ENCODE peak calls at places on chromosomes 4 and X, in six cellular contexts. One of them, this sample, is unnamed.

GRCh38 chrX:78945186-78945912 is at the start of gene P2RY10:
- DNase-seq in left lung: no peak
- DNase-seq in heart right ventricle: no peak
- DNase-seq in pancreas: no peak
- DNase-seq in NT2/D1: no peak
- DNase-seq in mesendoderm: no peak
- DNase-seq in this sample: no peak

GRCh38 chrX:103404225-103405008 is 28.1 kb downstream of the BEX3 start:
- DNase-seq in heart right ventricle: peak; percentile 74
- DNase-seq in mesendoderm: peak; percentile 94
- DNase-seq in NT2/D1: peak; percentile 91
- DNase-seq in left lung: peak; percentile 51
- DNase-seq in pancreas: peak; percentile 61
- DNase-seq in this sample: peak; percentile 89

GRCh38 chr4:146329042-146329716 is 114.8 kb downstream of the REELD1 start:
- DNase-seq in pancreas: no peak
- DNase-seq in NT2/D1: no peak
- DNase-seq in mesendoderm: peak; percentile 2
- DNase-seq in left lung: no peak
- DNase-seq in heart right ventricle: no peak
- DNase-seq in this sample: no peak

GRCh38 chr4:128521634-128522253 is 234.1 kb upstream of the PGRMC2 start:
- DNase-seq in mesendoderm: peak; percentile 89
- DNase-seq in pancreas: no peak
- DNase-seq in left lung: no peak
- DNase-seq in heart right ventricle: no peak
- DNase-seq in NT2/D1: no peak
- DNase-seq in this sample: no peak

GRCh38 chrX:66149519-66149918 is 14.5 kb upstream of the HEPH start:
- DNase-seq in left lung: no peak
- DNase-seq in pancreas: no peak
- DNase-seq in mesendoderm: no peak
- DNase-seq in NT2/D1: no peak
- DNase-seq in heart right ventricle: no peak
- DNase-seq in this sample: no peak

GRCh38 chr4:155025762-155026457 is 182.5 kb upstream of the NPY2R start:
- DNase-seq in NT2/D1: peak; percentile 43
- DNase-seq in left lung: no peak
- DNase-seq in pancreas: peak; percentile 34
- DNase-seq in heart right ventricle: peak; percentile 6
- DNase-seq in mesendoderm: peak; percentile 91
- DNase-seq in this sample: peak; percentile 83

GRCh38 chr4:147096667-147097604 is 151.3 kb upstream of the TTC29 start:
- DNase-seq in mesendoderm: peak; percentile 55
- DNase-seq in pancreas: no peak
- DNase-seq in left lung: no peak
- DNase-seq in heart right ventricle: no peak
- DNase-seq in NT2/D1: no peak
- DNase-seq in this sample: no peak

GRCh38 chr4:48133668-48134444 is at the start of gene TXK:
- DNase-seq in left lung: no peak
- DNase-seq in heart right ventricle: peak; percentile 39
- DNase-seq in mesendoderm: no peak
- DNase-seq in pancreas: no peak
- DNase-seq in NT2/D1: no peak
- DNase-seq in this sample: no peak

GRCh38 chr4:6107114-6107791 is 89.0 kb upstream of the C4orf50 start:
- DNase-seq in pancreas: no peak
- DNase-seq in mesendoderm: no peak
- DNase-seq in NT2/D1: no peak
- DNase-seq in left lung: no peak
- DNase-seq in heart right ventricle: no peak
- DNase-seq in this sample: peak; percentile 2

GRCh38 chr4:118762146-118762545 is 73.8 kb downstream of the SEC24D start:
- DNase-seq in mesendoderm: no peak
- DNase-seq in left lung: no peak
- DNase-seq in NT2/D1: no peak
- DNase-seq in pancreas: no peak
- DNase-seq in heart right ventricle: no peak
- DNase-seq in this sample: no peak

GRCh38 chrX:154818916-154819770 is 13.9 kb upstream of the MPP1 start:
- DNase-seq in heart right ventricle: no peak
- DNase-seq in left lung: no peak
- DNase-seq in pancreas: no peak
- DNase-seq in NT2/D1: no peak
- DNase-seq in mesendoderm: no peak
- DNase-seq in this sample: no peak

GRCh38 chr4:144374065-144374464 is 233.5 kb upstream of the GYPA start:
- DNase-seq in mesendoderm: peak; percentile 92
- DNase-seq in pancreas: no peak
- DNase-seq in NT2/D1: no peak
- DNase-seq in heart right ventricle: no peak
- DNase-seq in left lung: no peak
- DNase-seq in this sample: no peak

GRCh38 chrX:45846328-45846727 is 645.7 kb upstream of the DIPK2B start:
- DNase-seq in heart right ventricle: no peak
- DNase-seq in pancreas: no peak
- DNase-seq in mesendoderm: no peak
- DNase-seq in left lung: no peak
- DNase-seq in NT2/D1: no peak
- DNase-seq in this sample: no peak

GRCh38 chrX:80139564-80139963 is 125.0 kb downstream of the TBX22 start:
- DNase-seq in heart right ventricle: no peak
- DNase-seq in left lung: no peak
- DNase-seq in NT2/D1: no peak
- DNase-seq in pancreas: no peak
- DNase-seq in mesendoderm: peak; percentile 24
- DNase-seq in this sample: no peak

GRCh38 chrX:40273356-40274050 is 175.7 kb upstream of the BCOR start:
- DNase-seq in pancreas: no peak
- DNase-seq in NT2/D1: no peak
- DNase-seq in left lung: no peak
- DNase-seq in heart right ventricle: peak; percentile 35
- DNase-seq in mesendoderm: peak; percentile 69
- DNase-seq in this sample: no peak

GRCh38 chrX:63754141-63754859 is 30.7 kb downstream of the ARHGEF9 start:
- DNase-seq in NT2/D1: no peak
- DNase-seq in left lung: peak; percentile 54
- DNase-seq in pancreas: peak; percentile 11
- DNase-seq in heart right ventricle: no peak
- DNase-seq in mesendoderm: no peak
- DNase-seq in this sample: no peak

GRCh38 chr4:135838889-135839288 is 1637.3 kb upstream of the PABPC4L start:
- DNase-seq in left lung: no peak
- DNase-seq in pancreas: no peak
- DNase-seq in NT2/D1: peak; percentile 28
- DNase-seq in heart right ventricle: no peak
- DNase-seq in mesendoderm: peak; percentile 93
- DNase-seq in this sample: no peak

DNA sequence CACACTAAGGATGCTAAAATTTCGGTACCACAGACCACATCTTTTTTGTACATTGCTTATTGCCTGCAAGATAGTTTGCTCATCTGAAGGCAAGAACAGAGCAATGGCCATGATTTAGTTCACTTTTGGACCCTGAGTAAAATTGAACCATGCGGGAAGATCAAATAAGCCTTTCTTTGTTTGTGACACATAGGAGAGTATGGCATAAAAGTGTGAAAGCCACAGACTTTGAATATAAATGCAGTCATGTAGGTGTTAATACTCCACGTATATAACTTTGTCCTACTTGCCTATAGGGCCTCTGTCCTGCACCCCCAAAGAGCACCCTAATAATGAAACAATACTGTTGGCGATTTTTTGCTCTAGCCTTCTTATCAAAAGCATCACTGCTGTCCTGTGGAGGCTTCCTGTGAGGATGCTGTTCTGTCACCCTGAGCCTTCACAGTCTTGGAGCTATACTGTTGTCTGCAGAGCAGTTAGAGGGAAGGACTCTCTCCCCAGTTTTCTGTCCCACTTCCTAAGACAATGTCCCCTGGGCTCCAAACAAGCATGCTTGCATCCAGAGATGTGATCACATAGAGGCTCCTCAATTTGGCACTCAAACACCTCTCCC is 10.2 kb upstream of the CXCL13 start:
- DNase-seq in left lung: no peak
- DNase-seq in NT2/D1: no peak
- DNase-seq in mesendoderm: no peak
- DNase-seq in pancreas: no peak
- DNase-seq in heart right ventricle: no peak
- DNase-seq in this sample: no peak
- H3K4me1 ChIP-seq in left lung: no peaks in the 10 kb centered on the region
- H3K4me1 ChIP-seq in NT2/D1: no peaks in the 10 kb centered on the region
- H3K4me1 ChIP-seq in mesendoderm: no peaks in the 10 kb centered on the region
- H3K4me1 ChIP-seq in pancreas: no peaks in the 10 kb centered on the region
- H3K4me1 ChIP-seq in heart right ventricle: no peaks in the 10 kb centered on the region
- H3K4me1 ChIP-seq in this sample: peaks cover 8% of the 10 kb centered on the region

DNA sequence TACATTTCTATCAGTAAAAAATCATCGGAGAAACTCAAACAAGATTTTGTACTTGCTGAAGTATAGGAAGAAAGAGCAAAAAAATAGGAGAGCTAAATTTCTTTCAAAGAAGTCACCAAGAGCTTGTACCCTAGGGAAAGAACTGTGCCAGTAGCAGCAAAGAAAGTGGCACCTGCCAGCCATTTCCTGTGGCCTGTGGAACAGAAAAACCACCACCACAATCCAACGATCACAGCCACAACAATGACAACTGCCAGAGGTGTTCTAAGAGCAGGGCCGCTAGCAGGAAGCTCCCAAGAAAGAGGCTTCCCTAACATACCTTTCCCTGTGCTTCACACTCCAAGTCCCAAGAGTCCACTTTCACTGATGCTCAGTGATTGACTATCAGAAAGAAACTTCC is 266.1 kb upstream of the GPC4 start:
- DNase-seq in mesendoderm: no peak
- DNase-seq in NT2/D1: no peak
- DNase-seq in left lung: no peak
- DNase-seq in heart right ventricle: no peak
- DNase-seq in pancreas: no peak
- DNase-seq in this sample: no peak
- H3K4me1 ChIP-seq in mesendoderm: no peaks in the 10 kb centered on the region
- H3K4me1 ChIP-seq in NT2/D1: no peaks in the 10 kb centered on the region
- H3K4me1 ChIP-seq in left lung: no peaks in the 10 kb centered on the region
- H3K4me1 ChIP-seq in heart right ventricle: no peaks in the 10 kb centered on the region
- H3K4me1 ChIP-seq in pancreas: peaks cover 8% of the 10 kb centered on the region
- H3K4me1 ChIP-seq in this sample: no peaks in the 10 kb centered on the region

DNA sequence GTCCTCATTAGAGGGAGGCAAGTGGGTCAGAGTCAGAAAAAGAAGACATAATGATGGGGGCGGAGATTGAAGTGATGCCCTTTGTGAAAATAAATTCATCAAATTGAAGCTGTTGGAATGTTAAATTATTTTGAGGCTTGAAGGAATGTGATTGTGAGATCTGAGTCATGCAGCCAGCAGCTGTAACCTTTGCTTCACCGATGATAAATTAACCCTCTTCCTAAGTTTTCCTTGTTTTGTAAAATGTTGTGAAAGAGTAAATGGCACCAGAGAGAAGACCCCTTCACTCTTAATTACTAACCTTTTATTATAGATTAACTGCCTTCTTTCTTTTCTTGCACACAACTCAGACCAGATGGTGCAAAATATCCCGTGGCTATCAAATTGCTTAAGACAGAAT is 47.7 kb upstream of the FAM9A start:
- DNase-seq in pancreas: no peak
- DNase-seq in NT2/D1: no peak
- DNase-seq in heart right ventricle: no peak
- DNase-seq in mesendoderm: no peak
- DNase-seq in left lung: no peak
- DNase-seq in this sample: no peak
- H3K4me1 ChIP-seq in pancreas: no peaks in the 10 kb centered on the region
- H3K4me1 ChIP-seq in NT2/D1: no peaks in the 10 kb centered on the region
- H3K4me1 ChIP-seq in heart right ventricle: no peaks in the 10 kb centered on the region
- H3K4me1 ChIP-seq in mesendoderm: no peaks in the 10 kb centered on the region
- H3K4me1 ChIP-seq in left lung: no peaks in the 10 kb centered on the region
- H3K4me1 ChIP-seq in this sample: no peaks in the 10 kb centered on the region

DNA sequence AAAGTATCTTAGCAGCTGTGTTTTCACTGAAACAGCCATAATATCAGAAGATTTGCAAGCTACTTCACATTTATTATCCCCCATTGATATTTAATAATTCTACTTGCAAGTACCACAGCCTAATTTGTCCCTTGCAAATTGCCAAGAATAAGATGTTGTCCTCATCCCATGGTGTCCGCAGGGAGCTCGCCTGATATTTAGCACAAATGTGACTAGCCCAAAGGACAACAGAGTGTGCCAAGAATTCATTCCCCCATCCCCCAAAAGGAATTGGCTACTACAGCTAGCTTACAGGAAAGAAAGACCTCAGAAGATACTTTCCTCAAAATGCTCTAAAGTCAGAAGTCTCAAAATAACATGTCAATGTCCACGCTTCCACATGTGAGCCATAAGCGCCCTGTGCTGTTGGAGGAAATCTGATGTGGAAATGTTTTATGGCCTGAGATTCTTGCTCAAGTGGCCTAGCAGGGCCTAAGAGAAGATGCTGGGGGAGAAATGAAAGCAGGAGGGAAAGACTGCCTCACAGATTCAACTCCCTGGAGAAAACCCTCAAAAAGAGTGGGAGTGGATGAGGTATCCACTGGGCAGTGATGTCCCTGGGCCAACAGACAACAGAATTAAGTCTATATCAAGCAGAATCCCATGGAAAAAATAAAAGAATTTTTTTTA is 111.4 kb downstream of the SH3KBP1 start:
- DNase-seq in left lung: no peak
- DNase-seq in NT2/D1: no peak
- DNase-seq in pancreas: no peak
- DNase-seq in heart right ventricle: peak; percentile 19
- DNase-seq in mesendoderm: no peak
- DNase-seq in this sample: no peak
- H3K4me1 ChIP-seq in left lung: peaks cover 29% of the 10 kb centered on the region
- H3K4me1 ChIP-seq in NT2/D1: peaks cover 5% of the 10 kb centered on the region
- H3K4me1 ChIP-seq in pancreas: no peaks in the 10 kb centered on the region
- H3K4me1 ChIP-seq in heart right ventricle: peaks cover 20% of the 10 kb centered on the region
- H3K4me1 ChIP-seq in mesendoderm: no peaks in the 10 kb centered on the region
- H3K4me1 ChIP-seq in this sample: no peaks in the 10 kb centered on the region

DNA sequence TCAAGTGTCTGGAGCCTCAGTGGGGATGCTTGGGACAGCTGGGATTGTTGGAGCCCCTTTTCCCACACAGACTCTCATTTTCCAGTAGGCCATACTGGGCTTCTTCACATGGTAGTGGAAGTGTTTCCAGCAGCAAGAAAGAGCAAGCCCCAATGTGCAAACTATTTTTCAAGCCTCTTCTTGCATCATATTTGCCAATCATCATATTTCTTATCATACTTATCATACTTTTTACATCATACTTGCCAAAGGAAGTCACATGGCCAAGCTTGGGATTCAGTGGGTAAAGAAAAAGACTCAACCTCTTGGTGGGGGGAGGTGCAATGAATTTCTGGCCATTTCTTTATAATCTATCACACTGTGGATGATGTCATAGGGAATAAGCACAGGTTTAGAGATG is 174.1 kb downstream of the MID1IP1 start:
- DNase-seq in pancreas: no peak
- DNase-seq in heart right ventricle: no peak
- DNase-seq in mesendoderm: no peak
- DNase-seq in NT2/D1: no peak
- DNase-seq in left lung: no peak
- DNase-seq in this sample: no peak
- H3K4me1 ChIP-seq in pancreas: no peaks in the 10 kb centered on the region
- H3K4me1 ChIP-seq in heart right ventricle: peaks cover 6% of the 10 kb centered on the region
- H3K4me1 ChIP-seq in mesendoderm: no peaks in the 10 kb centered on the region
- H3K4me1 ChIP-seq in NT2/D1: no peaks in the 10 kb centered on the region
- H3K4me1 ChIP-seq in left lung: no peaks in the 10 kb centered on the region
- H3K4me1 ChIP-seq in this sample: no peaks in the 10 kb centered on the region